ENCODE peak calls at places on chromosomes 4 and X, in nine cellular contexts. Y, C, A, B, Z, O, D, K and H are unnamed samples.

GRCh38 chr4:176425035-176425434 is 105.3 kb downstream of the SPCS3 start:
- DNase-seq in Y (no peak), C (no peak), A (no peak), B (peak; percentile 63), Z (peak; percentile 69), O (peak; percentile 44), D (no peak), K (peak; percentile 70), H (no peak)

GRCh38 chr4:48913346-48913745 is 6.8 kb upstream of the OCIAD2 start:
- DNase-seq in Y (no peak), C (no peak), A (no peak), B (peak; percentile 90), Z (peak; percentile 85), O (peak; percentile 97), D (no peak), K (peak; percentile 79), H (no peak)

GRCh38 chr4:176406736-176407135 is 87.0 kb downstream of the SPCS3 start:
- DNase-seq in Y (no peak), C (no peak), A (no peak), B (no peak), Z (peak; percentile 73), O (no peak), D (no peak), K (no peak), H (no peak)

GRCh38 chr4:122798101-122798500 is 28.5 kb upstream of the FGF2 start:
- DNase-seq in Y (peak; percentile 96), C (no peak), A (no peak), B (peak; percentile 91), Z (peak; percentile 97), O (peak; percentile 83), D (no peak), K (peak; percentile 98), H (no peak)

GRCh38 chr4:77360451-77360850 is 203.4 kb downstream of the CCNG2 start:
- DNase-seq in Y (no peak), C (peak; percentile 29), A (no peak), B (no peak), Z (no peak), O (no peak), D (no peak), K (no peak), H (no peak)

GRCh38 chr4:154329268-154329858 is 162.2 kb downstream of the DCHS2 start:
- DNase-seq in Y (no peak), C (no peak), A (no peak), B (peak; percentile 21), Z (peak; percentile 6), O (peak; percentile 28), D (no peak), K (peak; percentile 38), H (no peak)

GRCh38 chrX:69312141-69312670 is 147.0 kb upstream of the PJA1 start:
- DNase-seq in Y (no peak), C (peak; percentile 2), A (no peak), B (no peak), Z (no peak), O (no peak), D (no peak), K (no peak), H (no peak)

GRCh38 chr4:149296503-149296902 is 519.1 kb downstream of the IQCM start:
- DNase-seq in Y (no peak), C (no peak), A (no peak), B (no peak), Z (no peak), O (no peak), D (no peak), K (peak; percentile 13), H (no peak)

GRCh38 chr4:99655315-99656081 is 2.1 kb downstream of the C4orf54 start:
- DNase-seq in Y (peak; percentile 7), C (peak; percentile 56), A (no peak), B (peak; percentile 93), Z (peak; percentile 86), O (peak; percentile 76), D (no peak), K (peak; percentile 51), H (no peak)

GRCh38 chr4:117740736-117741135 is 293.6 kb upstream of the NDST3 start:
- DNase-seq in Y (no peak), C (no peak), A (no peak), B (no peak), Z (no peak), O (no peak), D (no peak), K (no peak), H (no peak)

GRCh38 chrX:19682712-19683331 is 167.5 kb upstream of the MAP3K15 start:
- DNase-seq in Y (peak; percentile 83), C (peak; percentile 55), A (peak; percentile 61), B (no peak), Z (peak; percentile 93), O (peak; percentile 84), D (peak; percentile 78), K (peak; percentile 94), H (peak; percentile 87)

GRCh38 chr4:41174444-41174843 is 39.9 kb downstream of the APBB2 start:
- DNase-seq in Y (no peak), C (no peak), A (no peak), B (peak; percentile 51), Z (peak; percentile 17), O (no peak), D (no peak), K (peak; percentile 78), H (no peak)

GRCh38 chr4:89222171-89222570 is 85.4 kb downstream of the GPRIN3 start:
- DNase-seq in Y (no peak), C (no peak), A (no peak), B (peak; percentile 9), Z (no peak), O (peak; percentile 55), D (no peak), K (no peak), H (no peak)

GRCh38 chrX:102959471-102959870 is 22.4 kb downstream of the RAB40AL start:
- DNase-seq in Y (no peak), C (no peak), A (no peak), B (peak; percentile 65), Z (peak; percentile 97), O (peak; percentile 69), D (no peak), K (peak; percentile 22), H (no peak)

GRCh38 chrX:56564182-56564885 is 907 bp downstream of the UBQLN2 start:
- DNase-seq in Y (no peak), C (no peak), A (peak; percentile 44), B (peak; percentile 73), Z (peak; percentile 32), O (peak; percentile 1), D (peak; percentile 53), K (peak; percentile 55), H (peak; percentile 31)

GRCh38 chrX:327660-328126 is 9.1 kb upstream of the GTPBP6 start:
- DNase-seq in Y (no peak), C (no peak), A (no peak), B (no peak), Z (no peak), O (no peak), D (no peak), K (no peak), H (no peak)

GRCh38 chr4:101695176-101695575 is 95.4 kb upstream of the BANK1 start:
- DNase-seq in Y (no peak), C (no peak), A (no peak), B (peak; percentile 25), Z (no peak), O (peak; percentile 69), D (no peak), K (no peak), H (no peak)

GRCh38 chrX:47164420-47164819 is 19.4 kb downstream of the RBM10 start:
- DNase-seq in Y (no peak), C (no peak), A (no peak), B (no peak), Z (no peak), O (no peak), D (no peak), K (no peak), H (no peak)

GRCh38 chr4:183960021-183960420 is 54.9 kb downstream of the STOX2 start:
- DNase-seq in Y (no peak), C (peak; percentile 65), A (no peak), B (peak; percentile 56), Z (peak; percentile 4), O (peak; percentile 10), D (no peak), K (peak; percentile 40), H (no peak)

GRCh38 chr4:152109585-152110509 is 349.0 kb upstream of the GATB start:
- DNase-seq in Y (no peak), C (no peak), A (no peak), B (no peak), Z (peak; percentile 72), O (no peak), D (no peak), K (no peak), H (no peak)

GRCh38 chr4:75048208-75048879 is 115.4 kb downstream of the PARM1 start:
- DNase-seq in Y (no peak), C (no peak), A (no peak), B (no peak), Z (no peak), O (peak; percentile 10), D (no peak), K (no peak), H (no peak)

GRCh38 chr4:96630839-96631238 is 790.9 kb downstream of the PDHA2 start:
- DNase-seq in Y (no peak), C (no peak), A (no peak), B (no peak), Z (no peak), O (no peak), D (no peak), K (no peak), H (no peak)

GRCh38 chr4:173009129-173009823 is 159.3 kb upstream of the GALNT7 start:
- DNase-seq in Y (no peak), C (no peak), A (no peak), B (no peak), Z (peak; percentile 24), O (peak; percentile 12), D (no peak), K (peak; percentile 46), H (no peak)

GRCh38 chr4:42519803-42520417 is 122.6 kb downstream of the SHISA3 start:
- DNase-seq in Y (peak; percentile 5), C (peak; percentile 57), A (no peak), B (peak; percentile 21), Z (peak; percentile 44), O (peak; percentile 30), D (peak; percentile 71), K (peak; percentile 31), H (peak; percentile 66)

GRCh38 chr4:128737098-128737513 is 72.4 kb upstream of the JADE1 start:
- DNase-seq in Y (no peak), C (peak; percentile 80), A (no peak), B (no peak), Z (no peak), O (no peak), D (no peak), K (no peak), H (no peak)

GRCh38 chrX:666762-667161 is 36.2 kb downstream of the SHOX start:
- DNase-seq in Y (no peak), C (no peak), A (no peak), B (no peak), Z (peak; percentile 82), O (no peak), D (no peak), K (no peak), H (no peak)

GRCh38 chrX:121763671-121764070 is 716.3 kb downstream of the GLUD2 start:
- DNase-seq in Y (no peak), C (no peak), A (no peak), B (no peak), Z (no peak), O (no peak), D (no peak), K (no peak), H (no peak)

GRCh38 chr4:174867893-174868292 is 38.8 kb upstream of the GLRA3 start:
- DNase-seq in Y (no peak), C (no peak), A (no peak), B (no peak), Z (no peak), O (no peak), D (no peak), K (no peak), H (no peak)

GRCh38 chr4:175071123-175071522 is 153.0 kb downstream of the ADAM29 start:
- DNase-seq in Y (no peak), C (no peak), A (no peak), B (no peak), Z (no peak), O (no peak), D (no peak), K (peak; percentile 70), H (no peak)

GRCh38 chr4:140901736-140902336 is 145.7 kb upstream of the TBC1D9 start:
- DNase-seq in Y (no peak), C (no peak), A (no peak), B (no peak), Z (no peak), O (no peak), D (no peak), K (no peak), H (no peak)

GRCh38 chr4:1714303-1715001 is 2.3 kb upstream of the SLBP start:
- DNase-seq in Y (no peak), C (no peak), A (no peak), B (no peak), Z (no peak), O (no peak), D (no peak), K (no peak), H (no peak)